ENCODE peak calls at places on chromosomes 7 and 10, in four cellular contexts. G, C, N and B are unnamed samples.

GRCh38 chr10:131022369-131022768 is 289.2 kb downstream of the TCERG1L start:
- DNase-seq in G (no peak), C (no peak), N (no peak), B (no peak)

GRCh38 chr10:132541129-132541528 is 3.5 kb downstream of the INPP5A start:
- DNase-seq in N (no peak), C (no peak), G (no peak), B (no peak)

GRCh38 chr7:25028370-25028971 is 48.5 kb upstream of the OSBPL3 start:
- DNase-seq in G (no peak), N (peak), C (no peak), B (no peak)

GRCh38 chr7:23662124-23662982 is 17.6 kb upstream of the FAM221A start:
- DNase-seq in C (no peak), G (no peak), N (no peak), B (no peak)

GRCh38 chr7:7944619-7945282 is 23.8 kb upstream of the GLCCI1 start:
- DNase-seq in G (peak), N (peak), C (no peak), B (no peak)

GRCh38 chr7:7977774-7978173 is 9.2 kb downstream of the GLCCI1 start:
- DNase-seq in C (no peak), N (no peak), G (no peak), B (no peak)

GRCh38 chr10:20742737-20743136 is 154.4 kb downstream of the NEBL start:
- DNase-seq in G (no peak), C (no peak), N (no peak), B (no peak)

GRCh38 chr7:106111671-106112117 is 418 bp downstream of the SYPL1 start:
- DNase-seq in N (peak), G (no peak), C (no peak), B (peak)

GRCh38 chr7:28364082-28364481 is 48.2 kb upstream of the CREB5 start:
- DNase-seq in N (no peak), C (no peak), G (no peak), B (no peak)

GRCh38 chr7:139580435-139580834 is 57.0 kb downstream of the CLEC2L start:
- DNase-seq in C (no peak), G (no peak), N (no peak), B (no peak)

GRCh38 chr7:22147113-22147512 is 201.4 kb upstream of the CDCA7L start:
- DNase-seq in G (no peak), N (no peak), C (peak), B (no peak)

GRCh38 chr10:12252882-12253546 is 57.0 kb downstream of the CDC123 start:
- DNase-seq in N (no peak), G (peak), C (no peak), B (no peak)

GRCh38 chr10:79404231-79404609 is 41.2 kb downstream of the ZCCHC24 start:
- DNase-seq in N (no peak), C (peak), G (no peak), B (no peak)

GRCh38 chr10:80705899-80706298 is 168.2 kb downstream of the SH2D4B start:
- DNase-seq in G (no peak), C (no peak), N (no peak), B (no peak)

GRCh38 chr7:115271332-115272235 is 349.7 kb downstream of the MDFIC start:
- DNase-seq in N (no peak), C (no peak), G (no peak), B (no peak)

GRCh38 chr7:64180989-64181388 is 26.0 kb upstream of the ZNF735 start:
- DNase-seq in G (no peak), C (no peak), N (no peak), B (no peak)

GRCh38 chr10:125521721-125522680 is 161.0 kb downstream of the TEX36 start:
- DNase-seq in G (no peak), C (no peak), N (no peak), B (no peak)

GRCh38 chr7:41280491-41280890 is 422.4 kb downstream of the INHBA start:
- DNase-seq in N (no peak), G (no peak), C (no peak), B (no peak)

GRCh38 chr10:13649844-13650520 is 63.2 kb downstream of the PRPF18 start:
- DNase-seq in C (no peak), G (no peak), N (no peak), B (no peak)

GRCh38 chr7:23530355-23530754 is 1.4 kb downstream of the TRA2A start:
- DNase-seq in C (no peak), N (peak), G (no peak), B (no peak)

GRCh38 chr7:23356726-23357125 is 57.6 kb downstream of the MALSU1 start:
- DNase-seq in G (no peak), N (no peak), C (no peak), B (no peak)

GRCh38 chr7:73770002-73770859 is at the start of gene CLDN3:
- DNase-seq in N (no peak), G (no peak), C (no peak), B (no peak)

GRCh38 chr7:104482362-104483042 is 154.1 kb downstream of the LHFPL3 start:
- DNase-seq in C (no peak), G (no peak), N (no peak), B (no peak)

GRCh38 chr7:2663121-2663886 is 24.7 kb upstream of the AMZ1 start:
- DNase-seq in G (no peak), N (no peak), C (no peak), B (peak)

DNA sequence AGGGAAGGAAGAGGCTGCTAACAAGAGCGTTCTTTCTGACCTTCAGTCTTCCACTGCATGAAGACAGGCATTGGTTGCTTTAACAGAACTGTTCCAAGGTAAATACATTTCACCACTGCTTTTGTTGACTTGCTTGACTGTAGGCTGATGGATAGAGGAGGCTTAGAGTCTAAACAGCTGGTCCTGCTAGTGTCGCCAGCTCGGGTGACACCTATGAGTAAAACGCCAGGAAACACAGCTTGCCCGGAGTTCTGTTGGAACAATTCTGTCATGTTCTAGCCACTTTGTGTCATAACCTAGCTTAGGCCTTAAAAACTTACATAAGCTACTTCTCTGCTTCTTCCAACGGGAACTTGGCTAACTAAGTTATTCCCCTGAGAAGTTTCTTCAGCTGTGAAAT is 253.0 kb downstream of the BMPER start:
- DNase-seq in C (peak), G (no peak), N (no peak), B (no peak)
- H3K27ac ChIP-seq in C (no peak), G (no peak), N (no peak), B (no peak)

GRCh38 chr10:94133239-94133638 is 139.5 kb downstream of the PLCE1 start:
- DNase-seq in C (no peak), G (no peak), N (no peak), B (peak)
- H3K27ac ChIP-seq in C (no peak), G (no peak), N (no peak), B (no peak)

GRCh38 chr7:130875265-130875741 is 141.3 kb upstream of the KLF14 start:
- DNase-seq in G (peak), N (peak), C (no peak), B (no peak)
- H3K27ac ChIP-seq in G (no peak), N (no peak), C (no peak), B (no peak)

GRCh38 chr10:127055263-127055662 is 141.1 kb downstream of the INSYN2A start:
- DNase-seq in N (no peak), G (no peak), C (no peak), B (no peak)
- H3K27ac ChIP-seq in N (no peak), G (no peak), C (no peak), B (no peak)